ENCODE peak calls at places on chromosomes 11 and 22, in four cellular contexts. M is BE2C; O is activated CD8-positive, alpha-beta memory T cell treated with anti-CD3 and anti-CD28 coated beads for 4 hours; L is ELF-1. R is an unnamed sample.
A peak's percentile ranks its signal among the peaks of the same experiment; 100 is the strongest.

GRCh38 chr11:17598700-17599459 is 51.8 kb downstream of the OTOG start:
- DNase-seq in M (peak; percentile 73), O (peak; percentile 40), L (peak; percentile 81), R (peak; percentile 30)

GRCh38 chr22:49119551-49119952 is 708.1 kb downstream of the BRD1 start:
- DNase-seq in O (no peak), M (no peak), L (peak; percentile 88), R (no peak)

GRCh38 chr11:7046474-7046873 is 26.2 kb downstream of the NLRP14 start:
- DNase-seq in M (no peak), L (no peak), O (no peak), R (no peak)

GRCh38 chr11:11268706-11269105 is 84.3 kb downstream of the CSNK2A3 start:
- DNase-seq in L (no peak), M (no peak), O (no peak), R (no peak)

GRCh38 chr11:78085972-78086371 is 6.3 kb upstream of the NDUFC2 start:
- DNase-seq in M (no peak), O (no peak), L (no peak), R (no peak)

GRCh38 chr11:12121504-12121903 is 11.1 kb downstream of the MICAL2 start:
- DNase-seq in L (no peak), M (no peak), O (no peak), R (no peak)

GRCh38 chr11:120324932-120325810 is at the start of gene TLCD5:
- DNase-seq in M (peak; percentile 92), O (no peak), L (peak; percentile 85), R (peak; percentile 20)

GRCh38 chr11:3006505-3007260 is 14.6 kb upstream of the NAP1L4 start:
- DNase-seq in M (no peak), L (no peak), O (peak; percentile 24), R (no peak)

GRCh38 chr11:132111341-132111740 is 740.9 kb downstream of the NTM start:
- DNase-seq in O (no peak), L (no peak), M (no peak), R (no peak)

GRCh38 chr11:130786987-130787688 is 129.1 kb downstream of the SNX19 start:
- DNase-seq in O (no peak), M (no peak), L (no peak), R (no peak)

GRCh38 chr11:130131957-130132850 is 27.4 kb upstream of the ST14 start:
- DNase-seq in M (peak; percentile 48), O (no peak), L (peak; percentile 65), R (peak; percentile 14)

GRCh38 chr22:37601540-37602442 is 6.8 kb upstream of the GGA1 start:
- DNase-seq in L (peak; percentile 89), M (peak; percentile 52), O (no peak), R (no peak)

GRCh38 chr11:73830261-73830660 is 42.6 kb downstream of the MRPL48 start:
- DNase-seq in L (no peak), M (no peak), O (no peak), R (no peak)

GRCh38 chr22:39185601-39186012 is 33.1 kb upstream of the CBX7 start:
- DNase-seq in L (no peak), O (no peak), M (peak; percentile 61), R (no peak)